ENCODE peak calls at places on chromosomes 7 and 10, in nine cellular contexts. Z, T, F, J, C, B, V, S and M are unnamed samples.

GRCh38 chr7:94417921-94418320 is 23.2 kb downstream of the COL1A2 start:
- DNase-seq in Z (no peak), T (no peak), F (no peak), J (no peak), C (no peak), B (peak), V (no peak), S (no peak), M (no peak)

GRCh38 chr7:101813414-101814019 is 3.9 kb upstream of the CUX1 start:
- DNase-seq in Z (no peak), T (no peak), F (no peak), J (no peak), C (peak), B (no peak), V (no peak), S (no peak), M (no peak)

GRCh38 chr7:112448891-112449290 is 1.4 kb upstream of the IFRD1 start:
- DNase-seq in Z (no peak), T (no peak), F (no peak), J (no peak), C (no peak), B (peak), V (no peak), S (no peak), M (no peak)

GRCh38 chr7:17044868-17045267 is 163.1 kb upstream of the AGR3 start:
- DNase-seq in Z (no peak), T (no peak), F (no peak), J (no peak), C (peak), B (no peak), V (no peak), S (no peak), M (no peak)

GRCh38 chr7:2757361-2757903 is 69.4 kb downstream of the AMZ1 start:
- DNase-seq in Z (peak), T (no peak), F (no peak), J (no peak), C (peak), B (peak), V (no peak), S (no peak), M (peak)

GRCh38 chr10:34305189-34305588 is 509.9 kb downstream of the PARD3 start:
- DNase-seq in Z (no peak), T (no peak), F (peak), J (no peak), C (peak), B (no peak), V (no peak), S (no peak), M (no peak)

GRCh38 chr10:132829403-132829802 is 43.5 kb upstream of the NKX6-2 start:
- DNase-seq in Z (no peak), T (no peak), F (no peak), J (no peak), C (no peak), B (no peak), V (no peak), S (no peak), M (no peak)

GRCh38 chr10:69506834-69507643 is 55.8 kb downstream of the TSPAN15 start:
- DNase-seq in Z (no peak), T (no peak), F (no peak), J (peak), C (no peak), B (no peak), V (no peak), S (peak), M (no peak)

GRCh38 chr10:28788767-28789166 is 111.4 kb downstream of the BAMBI start:
- DNase-seq in Z (no peak), T (no peak), F (no peak), J (no peak), C (no peak), B (no peak), V (no peak), S (no peak), M (no peak)

GRCh38 chr10:6464862-6465430 is 115.1 kb downstream of the PRKCQ start:
- DNase-seq in Z (no peak), T (no peak), F (no peak), J (no peak), C (no peak), B (no peak), V (no peak), S (peak), M (no peak)

GRCh38 chr7:37289347-37289746 is 159.3 kb downstream of the ELMO1 start:
- DNase-seq in Z (no peak), T (no peak), F (no peak), J (no peak), C (no peak), B (no peak), V (no peak), S (no peak), M (no peak)

GRCh38 chr7:55504093-55504859 is 68.0 kb downstream of the VOPP1 start:
- DNase-seq in Z (no peak), T (peak), F (no peak), J (no peak), C (no peak), B (peak), V (no peak), S (no peak), M (no peak)

GRCh38 chr10:24448351-24449009 is 239.5 kb downstream of the KIAA1217 start:
- DNase-seq in Z (no peak), T (peak), F (no peak), J (no peak), C (no peak), B (peak), V (no peak), S (no peak), M (no peak)

GRCh38 chr10:53997953-53998352 is 803.1 kb downstream of the PCDH15 start:
- DNase-seq in Z (no peak), T (no peak), F (no peak), J (no peak), C (peak), B (no peak), V (no peak), S (no peak), M (no peak)

GRCh38 chr10:61543831-61544230 is 90.7 kb upstream of the TMEM26 start:
- DNase-seq in Z (no peak), T (no peak), F (no peak), J (no peak), C (no peak), B (no peak), V (no peak), S (no peak), M (no peak)

GRCh38 chr10:97123713-97124112 is 62.0 kb downstream of the SLIT1 start:
- DNase-seq in Z (no peak), T (no peak), F (no peak), J (no peak), C (no peak), B (no peak), V (no peak), S (peak), M (no peak)

GRCh38 chr7:145106001-145106400 is 270.1 kb upstream of the TPK1 start:
- DNase-seq in Z (no peak), T (peak), F (no peak), J (no peak), C (no peak), B (no peak), V (no peak), S (no peak), M (no peak)

GRCh38 chr10:84469470-84469869 is 141.1 kb downstream of the CCSER2 start:
- DNase-seq in Z (peak), T (no peak), F (no peak), J (no peak), C (no peak), B (no peak), V (no peak), S (no peak), M (no peak)

GRCh38 chr10:99859585-99859984 is 77.1 kb downstream of the ABCC2 start:
- DNase-seq in Z (no peak), T (no peak), F (no peak), J (no peak), C (peak), B (peak), V (no peak), S (peak), M (no peak)
- TF ChIP-seq CTCF in Z (peak), T (peak), F (peak), J (no peak), C (peak), B (peak), V (peak), S (no peak), M (peak)

GRCh38 chr7:133386204-133386603 is 133.3 kb downstream of the EXOC4 start:
- DNase-seq in Z (no peak), T (no peak), F (no peak), J (no peak), C (no peak), B (no peak), V (no peak), S (no peak), M (no peak)
- TF ChIP-seq CTCF in Z (no peak), T (no peak), F (no peak), J (no peak), C (no peak), B (no peak), V (no peak), S (no peak), M (no peak)

GRCh38 chr7:47092331-47092730 is 489.6 kb downstream of the TNS3 start:
- DNase-seq in Z (no peak), T (peak), F (no peak), J (no peak), C (no peak), B (peak), V (no peak), S (no peak), M (no peak)

GRCh38 chr7:47087866-47088265 is 494.0 kb downstream of the TNS3 start:
- DNase-seq in Z (no peak), T (peak), F (no peak), J (no peak), C (no peak), B (peak), V (no peak), S (no peak), M (no peak)

GRCh38 chr7:47091141-47091540 is 490.8 kb downstream of the TNS3 start:
- DNase-seq in Z (no peak), T (no peak), F (no peak), J (no peak), C (no peak), B (peak), V (no peak), S (no peak), M (no peak)

GRCh38 chr7:47088329-47089067 is 493.4 kb downstream of the TNS3 start:
- DNase-seq in Z (peak), T (peak), F (peak), J (no peak), C (peak), B (peak), V (peak), S (peak), M (no peak)

GRCh38 chr7:47089068-47089417 is 492.9 kb downstream of the TNS3 start:
- DNase-seq in Z (no peak), T (no peak), F (no peak), J (no peak), C (no peak), B (no peak), V (no peak), S (no peak), M (no peak)
- TF ChIP-seq CTCF in Z (no peak), T (no peak), F (no peak), J (no peak), C (no peak), B (no peak), V (peak), S (peak), M (no peak)

GRCh38 chr7:88401009-88401623 is 94.4 kb upstream of the STEAP4 start:
- DNase-seq in Z (peak), T (peak), F (peak), J (no peak), C (peak), B (peak), V (no peak), S (peak), M (no peak)
- TF ChIP-seq CTCF in Z (peak), T (peak), F (peak), J (peak), C (peak), B (peak), V (peak), S (peak), M (peak)